ENCODE peak calls at places on chromosomes 13 and 19, in four cellular contexts. I is OCI-LY7, N is MM.1S, A is neural progenitor cell. E is an unnamed sample.
A peak's percentile ranks its signal among the peaks of the same experiment; 100 is the strongest.

GRCh38 chr19:6737873-6738725 is 719 bp upstream of the GPR108 start:
- DNase-seq in I (peak; percentile 95), N (peak; percentile 100), A (peak; percentile 77), E (peak; percentile 89)

GRCh38 chr13:31172001-31172400 is 10.3 kb upstream of the HSPH1 start:
- DNase-seq in N (no peak), A (no peak), I (no peak), E (no peak)

GRCh38 chr19:2636897-2637683 is 65.4 kb downstream of the GNG7 start:
- DNase-seq in A (peak; percentile 76), I (peak; percentile 68), N (peak; percentile 66), E (peak; percentile 77)

GRCh38 chr13:99380921-99381645 is 73.9 kb upstream of the GPR183 start:
- DNase-seq in N (no peak), A (no peak), I (no peak), E (no peak)

GRCh38 chr13:20960663-20961309 is 58.2 kb upstream of the XPO4 start:
- DNase-seq in N (no peak), A (no peak), I (no peak), E (no peak)

GRCh38 chr13:21237081-21237480 is 60.6 kb downstream of the MRPL57 start:
- DNase-seq in I (no peak), N (no peak), A (no peak), E (no peak)

GRCh38 chr19:42113641-42114348 is 18.5 kb downstream of the POU2F2 start:
- DNase-seq in A (no peak), I (peak; percentile 95), N (no peak), E (peak; percentile 67)

GRCh38 chr19:45500918-45501729 is 2.9 kb downstream of the PPM1N start:
- DNase-seq in A (no peak), I (no peak), N (no peak), E (no peak)

GRCh38 chr13:82136880-82137279 is 1745.4 kb downstream of the SLITRK1 start:
- DNase-seq in I (no peak), A (no peak), N (no peak), E (no peak)

GRCh38 chr13:113882716-113883115 is 18.8 kb upstream of the GAS6 start:
- DNase-seq in I (no peak), A (no peak), N (no peak), E (no peak)

GRCh38 chr19:31096047-31096446 is 253.2 kb downstream of the TSHZ3 start:
- DNase-seq in A (peak; percentile 14), N (no peak), I (no peak), E (no peak)

GRCh38 chr13:89880201-89880600 is 1467.3 kb upstream of the MIR17HG start:
- DNase-seq in A (no peak), N (no peak), I (no peak), E (no peak)

GRCh38 chr19:13334801-13335481 is 171.3 kb downstream of the CACNA1A start:
- DNase-seq in N (no peak), A (no peak), I (peak; percentile 1), E (no peak)

GRCh38 chr13:21344662-21345176 is 114.4 kb downstream of the ZDHHC20 start:
- DNase-seq in A (no peak), I (peak; percentile 37), N (peak; percentile 6), E (no peak)

GRCh38 chr13:93942016-93942415 is 537.5 kb downstream of the DCT start:
- DNase-seq in A (no peak), I (no peak), N (no peak), E (no peak)

GRCh38 chr19:54937926-54938325 is 9.4 kb downstream of the NLRP7 start:
- DNase-seq in A (no peak), I (peak; percentile 84), N (peak; percentile 94), E (no peak)

GRCh38 chr13:43546260-43546659 is 240.5 kb downstream of the ENOX1 start:
- DNase-seq in N (no peak), A (peak; percentile 5), I (no peak), E (no peak)

GRCh38 chr19:8221161-8221560 is 12.0 kb downstream of the CERS4 start:
- DNase-seq in I (no peak), A (no peak), N (no peak), E (no peak)

GRCh38 chr13:110944121-110944967 is 29.5 kb upstream of the ANKRD10 start:
- DNase-seq in N (peak; percentile 24), I (peak; percentile 16), A (peak; percentile 72), E (peak; percentile 72)

GRCh38 chr13:67841071-67841470 is 610.9 kb upstream of the PCDH9 start:
- DNase-seq in N (no peak), A (peak; percentile 16), I (no peak), E (no peak)
- TF ChIP-seq CTCF in N (no peak), A (peak; percentile 30), I (peak; percentile 19), E (no peak)

DNA sequence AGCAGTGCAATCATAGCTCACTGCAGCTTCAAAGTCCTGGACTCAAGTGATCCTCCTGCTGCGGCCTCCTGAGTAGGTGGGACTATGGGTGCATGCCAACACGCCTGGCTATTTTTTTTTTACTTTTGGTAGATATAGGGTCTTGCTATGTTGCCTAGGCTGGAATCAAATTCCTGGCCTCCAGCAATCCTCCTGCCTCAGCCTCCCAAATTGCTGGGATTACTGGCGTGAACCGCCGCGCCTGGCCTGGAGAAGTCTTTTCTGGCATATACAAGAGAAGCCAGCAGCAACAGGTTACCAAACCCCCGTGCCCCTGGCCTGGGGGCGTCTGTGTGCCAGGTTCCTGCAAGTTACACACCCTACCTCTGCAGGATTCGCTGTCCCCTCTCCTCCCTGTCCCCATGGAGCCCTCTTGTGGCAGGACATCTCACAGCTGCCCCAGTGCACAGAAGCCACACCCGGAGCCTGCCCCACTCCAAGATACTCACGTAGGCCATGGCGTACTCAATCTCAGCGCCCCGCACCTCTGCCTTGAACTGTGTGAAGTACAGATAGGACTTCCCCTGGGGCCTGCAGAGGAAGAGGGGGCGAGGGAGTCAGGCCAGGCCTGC is 9.9 kb downstream of the MYDGF start:
- DNase-seq in I (peak; percentile 36), A (peak; percentile 58), N (peak; percentile 41), E (peak; percentile 48)
- H4K20me1 ChIP-seq in I (no peaks in the 10 kb centered on the region), A (no peaks in the 10 kb centered on the region), N (no peaks in the 10 kb centered on the region), E (no peaks in the 10 kb centered on the region)

GRCh38 chr19:5166262-5166661 is 174.3 kb downstream of the PTPRS start:
- DNase-seq in A (no peak), I (no peak), N (no peak), E (no peak)
- H2AFZ ChIP-seq in A (no peak overlapping the region), I (no peak overlapping the region), N (no peak overlapping the region), E (no peak overlapping the region)

DNA sequence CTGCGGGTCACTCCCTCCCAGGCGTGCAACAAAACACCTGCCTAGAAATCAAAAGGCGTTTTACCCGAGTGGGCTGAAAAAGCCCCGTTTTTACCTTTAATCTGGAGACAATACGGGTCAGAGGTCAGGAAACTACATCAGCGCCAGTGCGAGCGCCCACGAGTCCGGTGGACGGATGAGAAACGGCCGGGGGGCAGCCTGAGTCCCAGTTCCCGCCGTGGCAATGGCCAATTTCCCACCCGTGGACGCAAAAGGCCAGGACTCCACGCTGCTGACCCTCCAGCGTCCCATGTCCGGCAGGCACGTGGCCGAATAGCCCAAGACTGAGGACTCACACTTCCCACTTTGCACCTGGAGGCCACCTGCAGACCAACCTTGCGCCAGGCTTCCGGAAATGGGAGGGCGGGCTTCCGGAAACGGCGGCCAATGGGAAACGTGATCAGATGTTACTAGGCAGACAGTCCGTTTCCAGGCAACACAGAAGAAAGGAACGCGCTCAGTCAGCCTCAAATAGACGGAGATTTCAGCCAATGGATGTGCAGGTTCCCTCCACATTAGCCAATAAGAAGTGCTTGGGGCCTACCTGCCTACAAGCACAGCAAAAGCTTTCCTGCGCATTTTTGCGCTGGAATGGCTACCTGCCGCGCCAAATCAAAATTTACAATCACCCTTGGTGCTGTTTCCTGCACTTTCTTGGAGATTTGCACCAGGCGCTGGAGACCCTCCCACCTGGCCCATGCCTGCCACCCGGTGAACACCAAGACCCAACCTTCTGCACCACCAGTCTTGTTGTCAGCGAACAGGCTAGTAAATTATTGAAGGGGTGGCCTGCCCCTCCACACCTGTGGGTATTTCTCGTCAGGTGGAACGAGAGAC is 47.4 kb downstream of the ZFP14 start:
- DNase-seq in A (peak; percentile 97), I (peak; percentile 91), N (peak; percentile 70), E (peak; percentile 95)
- TF ChIP-seq CTCF in A (peak; percentile 18), I (no peak), N (no peak), E (no peak)

E was measured in hepatocyte.